ENCODE peak calls at places on chromosome 4, in four cellular contexts. M is cardiac muscle cell, S is transverse colon, F is fibroblast of pulmonary artery. K is an unnamed sample.

GRCh38 chr4:1277667-1278335 is 11.9 kb upstream of the MAEA start:
- DNase-seq in M (peak; percentile 4), S (no peak), F (peak; percentile 23), K (no peak)

GRCh38 chr4:159368320-159368719 is 265.4 kb downstream of the RAPGEF2 start:
- DNase-seq in M (no peak), S (no peak), F (no peak), K (no peak)

GRCh38 chr4:38983756-38984647 is 48.2 kb downstream of the TMEM156 start:
- DNase-seq in M (peak; percentile 30), S (no peak), F (peak; percentile 44), K (no peak)

GRCh38 chr4:98994474-98995182 is 893 bp upstream of the METAP1 start:
- DNase-seq in M (peak; percentile 18), S (no peak), F (no peak), K (no peak)

GRCh38 chr4:26873391-26874026 is 12.9 kb downstream of the STIM2 start:
- DNase-seq in M (no peak), S (no peak), F (no peak), K (no peak)

GRCh38 chr4:139951051-139951450 is 202.9 kb downstream of the MAML3 start:
- DNase-seq in M (peak; percentile 56), S (no peak), F (peak; percentile 11), K (no peak)

GRCh38 chr4:126658391-126658790 is 974.4 kb upstream of the INTU start:
- DNase-seq in M (no peak), S (no peak), F (no peak), K (no peak)

GRCh38 chr4:102627831-102628523 is 126.8 kb downstream of the NFKB1 start:
- DNase-seq in M (peak; percentile 58), S (no peak), F (peak; percentile 34), K (no peak)

GRCh38 chr4:56052966-56053365 is 104.2 kb downstream of the CEP135 start:
- DNase-seq in M (no peak), S (no peak), F (no peak), K (no peak)

GRCh38 chr4:3766791-3767561 is 791 bp downstream of the ADRA2C start:
- DNase-seq in M (no peak), S (no peak), F (no peak), K (no peak)

GRCh38 chr4:3769642-3770184 is 3.5 kb downstream of the ADRA2C start:
- DNase-seq in M (no peak), S (no peak), F (no peak), K (no peak)

GRCh38 chr4:3768842-3769641 is 2.9 kb downstream of the ADRA2C start:
- DNase-seq in M (no peak), S (no peak), F (no peak), K (no peak)

GRCh38 chr4:3766207-3766790 is at the start of gene ADRA2C:
- DNase-seq in M (peak; percentile 12), S (no peak), F (no peak), K (no peak)

DNA sequence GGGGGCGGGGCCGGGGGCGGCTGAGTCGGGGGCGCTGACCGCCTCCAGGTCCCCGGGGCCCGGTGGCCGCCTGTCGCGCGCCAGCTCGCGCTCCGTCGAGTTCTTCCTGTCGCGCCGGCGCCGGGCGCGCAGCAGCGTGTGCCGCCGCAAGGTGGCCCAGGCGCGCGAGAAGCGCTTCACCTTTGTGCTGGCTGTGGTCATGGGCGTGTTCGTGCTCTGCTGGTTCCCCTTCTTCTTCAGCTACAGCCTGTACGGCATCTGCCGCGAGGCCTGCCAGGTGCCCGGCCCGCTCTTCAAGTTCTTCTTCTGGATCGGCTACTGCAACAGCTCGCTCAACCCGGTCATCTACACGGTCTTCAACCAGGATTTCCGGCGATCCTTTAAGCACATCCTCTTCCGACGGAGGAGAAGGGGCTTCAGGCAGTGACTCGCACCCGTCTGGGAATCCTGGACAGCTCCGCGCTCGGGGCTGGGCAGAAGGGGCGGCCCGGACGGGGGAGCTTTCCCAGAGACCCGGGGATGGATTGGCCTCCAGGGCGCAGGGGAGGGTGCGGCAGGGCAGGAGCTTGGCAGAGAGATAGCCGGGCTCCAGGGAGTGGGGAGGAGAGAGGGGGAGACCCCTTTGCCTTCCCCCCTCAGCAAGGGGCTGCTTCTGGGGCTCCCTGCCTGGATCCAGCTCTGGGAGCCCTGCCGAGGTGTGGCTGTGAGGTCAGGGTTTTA is 1.5 kb downstream of the ADRA2C start:
- DNase-seq in M (peak; percentile 15), S (peak; percentile 15), F (peak; percentile 7), K (no peak)
- TF ChIP-seq CTCF in M (peak; percentile 10), S (no peak), F (no peak), K (no peak)

GRCh38 chr4:185394568-185395254 is 1.0 kb downstream of the LRP2BP start:
- DNase-seq in M (no peak), S (no peak), F (no peak), K (no peak)

GRCh38 chr4:185398618-185399017 is 2.0 kb downstream of the ANKRD37 start:
- DNase-seq in M (no peak), S (no peak), F (no peak), K (no peak)

GRCh38 chr4:185395255-185395955 is at the start of gene LRP2BP:
- DNase-seq in M (peak; percentile 18), S (no peak), F (peak; percentile 97), K (no peak)

GRCh38 chr4:185396724-185397402 is at the start of gene ANKRD37:
- DNase-seq in M (peak; percentile 41), S (peak; percentile 62), F (peak; percentile 53), K (no peak)

DNA sequence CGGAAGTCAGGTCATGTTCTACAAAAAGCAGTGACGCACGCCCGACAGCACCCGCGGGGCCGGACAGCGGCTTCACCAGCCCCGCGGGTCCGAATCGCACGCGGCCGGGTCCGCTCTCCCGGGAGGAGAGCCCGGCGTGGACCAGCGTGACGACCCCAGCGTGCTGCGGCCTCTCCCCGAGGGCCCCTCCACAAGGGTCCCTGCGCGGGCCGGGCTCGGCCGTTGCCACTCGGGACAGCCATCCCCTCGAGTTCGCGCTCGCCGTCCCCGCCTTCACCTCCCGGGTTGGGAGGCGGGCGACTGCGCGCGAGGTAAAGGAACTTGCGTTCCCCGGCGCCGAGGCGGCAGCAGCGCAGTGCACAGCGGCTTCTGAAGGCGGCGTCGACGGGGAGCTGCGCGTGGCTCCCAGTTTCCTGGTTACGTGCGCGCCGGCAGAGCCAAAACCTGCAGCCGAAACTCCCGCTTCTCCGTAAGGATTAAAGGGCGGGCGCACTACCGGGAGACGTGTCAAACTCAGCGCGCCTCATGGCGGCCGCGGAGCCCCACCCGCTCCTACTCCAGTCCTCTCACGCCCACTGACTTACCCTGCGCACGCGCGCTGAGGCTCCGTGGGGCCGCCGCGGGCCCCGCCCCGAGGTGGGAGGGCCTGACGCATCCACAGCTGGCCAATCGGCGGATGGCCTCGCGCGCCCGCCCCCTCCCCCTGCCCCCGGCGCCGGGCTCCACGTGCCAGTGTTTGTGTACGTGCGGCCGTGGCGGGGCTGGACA is 416 bp upstream of the LRP2BP start:
- DNase-seq in M (peak; percentile 99), S (peak; percentile 98), F (peak; percentile 98), K (peak; percentile 99)
- TF ChIP-seq CTCF in M (no peak), S (no peak), F (no peak), K (no peak)

GRCh38 chr4:70940134-70940533 is 38.0 kb downstream of the MOB1B start:
- DNase-seq in M (no peak), S (no peak), F (no peak), K (no peak)
- TF ChIP-seq CTCF in M (no peak), S (no peak), F (no peak), K (no peak)

GRCh38 chr4:153792007-153792892 is 3.4 kb upstream of the SFRP2 start:
- DNase-seq in M (peak; percentile 25), S (peak; percentile 49), F (peak; percentile 29), K (no peak)
- TF ChIP-seq CTCF in M (peak; percentile 37), S (peak; percentile 15), F (peak; percentile 9), K (no peak)

GRCh38 chr4:22873899-22874298 is 181.2 kb downstream of the GBA3 start:
- DNase-seq in M (no peak), S (no peak), F (no peak), K (no peak)

GRCh38 chr4:22870847-22871246 is 178.1 kb downstream of the GBA3 start:
- DNase-seq in M (no peak), S (no peak), F (no peak), K (no peak)

GRCh38 chr4:22874334-22874912 is 181.7 kb downstream of the GBA3 start:
- DNase-seq in M (no peak), S (peak; percentile 65), F (no peak), K (no peak)

GRCh38 chr4:22869235-22869634 is 176.5 kb downstream of the GBA3 start:
- DNase-seq in M (no peak), S (no peak), F (no peak), K (no peak)
- TF ChIP-seq CTCF in M (no peak), S (no peak), F (no peak), K (no peak)

GRCh38 chr4:130306566-130306965 is 1210.6 kb downstream of the C4orf33 start:
- DNase-seq in M (no peak), S (no peak), F (no peak), K (no peak)
- TF ChIP-seq CTCF in M (no peak), S (no peak), F (no peak), K (peak; percentile 9)

GRCh38 chr4:180587379-180587778 is 1655.8 kb upstream of the TENM3 start:
- DNase-seq in M (no peak), S (no peak), F (no peak), K (no peak)
- TF ChIP-seq CTCF in M (no peak), S (no peak), F (no peak), K (no peak)

DNA sequence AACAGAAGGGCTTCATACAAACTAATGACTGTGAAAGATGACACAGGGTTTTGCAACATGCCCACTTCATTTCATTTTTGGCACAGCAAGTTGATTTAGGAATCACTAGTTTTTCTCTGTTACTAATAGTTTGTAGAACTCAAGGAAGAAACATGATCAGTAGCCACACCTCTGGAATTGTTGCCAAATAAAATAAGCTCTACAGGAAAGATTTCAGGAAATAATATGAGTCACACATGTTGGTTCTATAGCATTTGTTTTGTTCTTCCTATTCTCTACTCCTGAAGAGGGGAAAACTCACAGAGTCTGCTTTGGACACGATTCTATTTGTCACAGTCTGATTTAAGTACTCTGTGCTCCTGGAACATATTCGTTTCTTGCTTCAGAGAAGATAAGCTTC is 255.4 kb downstream of the TLL1 start:
- DNase-seq in M (peak; percentile 56), S (no peak), F (peak; percentile 59), K (no peak)
- TF ChIP-seq CTCF in M (no peak), S (no peak), F (no peak), K (no peak)

DNA sequence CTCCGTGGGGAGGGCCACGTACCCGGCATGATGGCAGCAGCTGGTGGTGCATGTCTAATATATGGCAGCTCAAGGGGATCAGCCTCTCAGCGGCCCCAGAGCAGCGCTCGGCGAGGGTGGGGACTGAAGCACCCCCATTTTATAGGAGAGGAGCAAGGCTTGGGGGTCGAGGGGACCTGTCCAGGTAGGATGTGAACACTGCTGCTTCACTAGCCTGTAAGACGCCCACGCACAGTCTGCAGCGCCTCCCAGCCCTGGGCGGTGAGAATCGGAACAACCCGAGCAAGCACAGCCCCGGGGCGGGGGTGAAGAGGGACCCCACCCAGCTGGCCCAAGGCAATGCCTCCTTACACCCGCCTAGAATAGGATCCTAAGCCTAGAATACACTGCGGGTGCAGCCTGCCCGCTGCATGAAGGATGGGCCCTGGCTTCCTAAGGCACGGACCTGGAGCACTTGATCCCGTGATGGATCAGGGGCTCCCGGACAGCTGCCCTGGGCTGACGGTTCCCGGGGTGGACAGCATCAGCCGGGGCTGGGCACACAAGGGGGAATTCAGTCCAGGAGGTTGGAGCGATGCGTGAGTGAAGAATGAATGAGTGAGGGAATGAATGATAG is 17.6 kb downstream of the ADRA2C start:
- DNase-seq in M (no peak), S (no peak), F (no peak), K (no peak)
- TF ChIP-seq CTCF in M (peak; percentile 21), S (no peak), F (no peak), K (no peak)

K was measured in osteocyte.